ENCODE peak calls at places on chromosomes 5 and 9, in five cellular contexts. L is CD8-positive, alpha-beta T cell; E is D721Med; X is GM12864; R is fibroblast of the aortic adventitia. S is an unnamed sample.

GRCh38 chr5:6791031-6791577 is 77.9 kb downstream of the TENT4A start:
- DNase-seq in L (no peak), E (no peak), X (no peak), R (no peak), S (peak)

GRCh38 chr9:37706290-37706689 is 47.3 kb upstream of the TRMT10B start:
- DNase-seq in L (no peak), E (no peak), X (no peak), R (no peak), S (no peak)

GRCh38 chr5:53416144-53416730 is 64.2 kb upstream of the FST start:
- DNase-seq in L (no peak), E (no peak), X (no peak), R (no peak), S (no peak)

GRCh38 chr9:135029871-135030710 is 57.4 kb upstream of the OLFM1 start:
- DNase-seq in L (no peak), E (no peak), X (no peak), R (no peak), S (no peak)

GRCh38 chr9:38160613-38161215 is 91.7 kb upstream of the SHB start:
- DNase-seq in L (peak), E (peak), X (peak), R (peak), S (no peak)

GRCh38 chr5:38101897-38102296 is 156.5 kb upstream of the EGFLAM start:
- DNase-seq in L (no peak), E (no peak), X (no peak), R (no peak), S (no peak)

GRCh38 chr9:134455951-134456739 is 129.9 kb downstream of the RXRA start:
- DNase-seq in L (peak), E (no peak), X (no peak), R (peak), S (no peak)

GRCh38 chr9:91207889-91208651 is 153.6 kb downstream of the AUH start:
- DNase-seq in L (no peak), E (no peak), X (peak), R (peak), S (no peak)

GRCh38 chr9:9893837-9894236 is 719.0 kb downstream of the PTPRD start:
- DNase-seq in L (no peak), E (no peak), X (no peak), R (no peak), S (no peak)

GRCh38 chr9:129888085-129888808 is 53.0 kb downstream of the USP20 start:
- DNase-seq in L (peak), E (no peak), X (peak), R (no peak), S (no peak)

GRCh38 chr9:124688238-124688904 is 82.7 kb downstream of the NR6A1 start:
- DNase-seq in L (no peak), E (no peak), X (no peak), R (no peak), S (no peak)

GRCh38 chr5:72452515-72453259 is 54.5 kb downstream of the ZNF366 start:
- DNase-seq in L (no peak), E (no peak), X (no peak), R (peak), S (no peak)

GRCh38 chr5:135460246-135461033 is 8.3 kb upstream of the TIFAB start:
- DNase-seq in L (no peak), E (no peak), X (no peak), R (no peak), S (no peak)

GRCh38 chr5:82799346-82800077 is 277.7 kb downstream of the TMEM167A start:
- DNase-seq in L (no peak), E (no peak), X (no peak), R (no peak), S (no peak)

GRCh38 chr9:132018957-132019405 is 60.7 kb downstream of the MED27 start:
- DNase-seq in L (no peak), E (no peak), X (no peak), R (peak), S (no peak)

GRCh38 chr5:133386662-133387061 is 225.7 kb downstream of the FSTL4 start:
- DNase-seq in L (no peak), E (no peak), X (no peak), R (no peak), S (peak)

GRCh38 chr5:142215915-142216681 is 107.5 kb downstream of the NDFIP1 start:
- DNase-seq in L (no peak), E (no peak), X (no peak), R (peak), S (no peak)

GRCh38 chr9:69578026-69578425 is 94.1 kb downstream of the APBA1 start:
- DNase-seq in L (no peak), E (no peak), X (no peak), R (no peak), S (no peak)

GRCh38 chr5:39699164-39699563 is 274.4 kb upstream of the DAB2 start:
- DNase-seq in L (no peak), E (no peak), X (no peak), R (peak), S (no peak)

GRCh38 chr5:55154893-55155292 is 5.1 kb upstream of the GPX8 start:
- DNase-seq in L (no peak), E (no peak), X (no peak), R (peak), S (no peak)

GRCh38 chr5:91408710-91409109 is 25.6 kb upstream of the ARRDC3 start:
- DNase-seq in L (no peak), E (no peak), X (no peak), R (no peak), S (no peak)

GRCh38 chr9:136990233-136990911 is 1.9 kb upstream of the PAXX start:
- DNase-seq in L (no peak), E (no peak), X (no peak), R (no peak), S (no peak)

GRCh38 chr9:136994180-136994884 is 2.0 kb downstream of the CLIC3 start:
- DNase-seq in L (no peak), E (no peak), X (no peak), R (no peak), S (no peak)

GRCh38 chr9:136994885-136995224 is 1.5 kb downstream of the CLIC3 start:
- DNase-seq in L (no peak), E (no peak), X (no peak), R (no peak), S (no peak)

GRCh38 chr9:136992819-136993369 is 672 bp downstream of the PAXX start:
- DNase-seq in L (no peak), E (no peak), X (no peak), R (no peak), S (no peak)

GRCh38 chr9:136991993-136992818 is at the start of gene PAXX:
- DNase-seq in L (peak), E (peak), X (peak), R (peak), S (peak)
- TF ChIP-seq CTCF in L (no peak), E (no peak), X (no peak), R (no peak), S (no peak)

GRCh38 chr5:150073677-150074076 is 12.7 kb downstream of the CSF1R start:
- DNase-seq in L (no peak), E (no peak), X (no peak), R (no peak), S (peak)
- TF ChIP-seq CTCF in L (no peak), E (no peak), X (no peak), R (no peak), S (no peak)

DNA sequence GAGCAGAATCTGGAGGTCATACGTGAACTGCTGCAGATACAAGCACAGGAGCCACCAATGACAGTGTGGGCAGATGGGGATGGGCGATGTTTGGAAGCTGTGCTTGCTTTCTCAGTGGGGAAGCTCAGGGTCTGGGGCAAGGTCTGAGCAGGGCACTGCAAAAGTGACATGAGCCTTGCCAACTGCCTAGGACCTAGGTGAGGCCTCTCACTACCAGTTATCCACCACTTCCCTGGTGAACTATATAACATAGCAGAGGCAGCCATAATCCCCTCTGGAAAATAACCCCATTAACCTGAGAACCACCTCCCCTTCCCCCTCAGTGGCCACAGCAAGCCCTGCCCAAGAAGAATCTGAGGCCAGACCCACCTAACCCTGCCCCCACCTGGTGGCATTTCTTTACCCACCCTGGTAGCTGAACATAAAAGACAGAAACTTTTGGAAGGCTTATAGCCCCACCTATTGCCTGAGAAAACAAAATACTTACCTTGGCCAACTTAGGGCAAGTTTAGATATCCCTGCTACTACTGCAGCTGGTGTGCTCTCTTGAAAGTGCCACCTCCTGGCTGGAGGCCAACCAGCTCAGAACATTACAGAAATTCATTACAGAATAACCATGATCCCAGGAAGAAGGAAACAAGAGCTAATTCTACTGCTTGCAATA is 18.8 kb upstream of the SPEF2 start:
- DNase-seq in L (no peak), E (no peak), X (no peak), R (no peak), S (no peak)
- TF ChIP-seq CTCF in L (no peak), E (no peak), X (no peak), R (no peak), S (peak)

GRCh38 chr5:60161340-60161934 is 267.9 kb upstream of the PDE4D start:
- DNase-seq in L (no peak), E (no peak), X (peak), R (peak), S (no peak)
- TF ChIP-seq CTCF in L (no peak), E (peak), X (peak), R (peak), S (peak)

DNA sequence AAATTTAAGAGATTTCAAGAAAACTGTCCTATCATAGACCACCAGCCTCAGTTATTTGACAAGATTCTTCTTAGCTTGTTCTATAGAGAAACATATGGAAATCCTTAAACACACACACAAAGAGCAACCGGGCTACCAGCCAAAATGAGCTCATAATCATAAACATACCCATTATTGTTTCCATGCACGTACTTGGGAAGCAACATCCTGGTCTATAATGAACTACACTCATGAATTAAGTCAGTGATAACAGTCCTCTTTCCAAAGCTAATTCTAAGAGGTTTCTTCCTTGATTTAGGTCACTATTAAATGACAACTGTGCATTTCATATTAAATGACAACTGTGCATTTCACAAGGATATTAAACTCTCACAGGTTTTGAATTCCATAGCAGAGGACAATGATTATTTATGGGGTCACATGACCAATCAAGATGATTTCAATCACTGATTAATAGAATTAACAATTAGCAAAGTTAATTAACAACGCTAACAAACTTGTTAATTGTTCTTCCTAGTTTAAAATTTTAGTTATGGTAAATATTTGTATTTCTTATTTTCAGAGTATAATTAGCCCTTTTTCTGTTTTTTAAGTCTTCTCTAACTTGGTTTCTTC is 77.0 kb downstream of the OXCT1 start:
- DNase-seq in L (no peak), E (no peak), X (no peak), R (peak), S (no peak)
- TF ChIP-seq CTCF in L (no peak), E (no peak), X (no peak), R (no peak), S (no peak)

GRCh38 chr5:171400169-171400568 is 12.5 kb downstream of the NPM1 start:
- DNase-seq in L (no peak), E (no peak), X (no peak), R (no peak), S (no peak)

GRCh38 chr5:171409164-171410136 is 10.0 kb upstream of the FGF18 start:
- DNase-seq in L (no peak), E (no peak), X (no peak), R (no peak), S (no peak)

GRCh38 chr5:171401167-171401947 is 13.7 kb downstream of the NPM1 start:
- DNase-seq in L (no peak), E (no peak), X (no peak), R (no peak), S (no peak)

GRCh38 chr5:171407234-171407633 is 12.2 kb upstream of the FGF18 start:
- DNase-seq in L (no peak), E (no peak), X (no peak), R (no peak), S (no peak)

DNA sequence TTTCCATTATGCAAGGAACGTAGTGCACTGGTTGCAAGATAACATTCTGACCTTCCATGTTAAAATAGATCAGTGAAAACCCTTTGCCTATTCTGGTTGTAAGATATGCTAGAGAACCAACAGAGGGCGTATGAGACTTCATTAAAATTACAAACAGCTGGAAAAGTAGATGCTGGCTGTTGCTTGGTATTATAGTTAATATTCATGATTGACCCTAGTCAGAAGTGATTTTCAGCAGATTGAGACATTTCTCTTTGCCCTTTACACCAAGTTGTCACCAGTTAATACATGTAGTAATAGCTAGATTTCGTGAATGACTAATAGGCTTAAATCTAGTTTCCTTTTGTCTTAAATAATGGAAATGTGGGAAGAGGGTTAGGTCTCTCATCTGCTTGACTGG is 13.8 kb upstream of the FGF18 start:
- DNase-seq in L (no peak), E (no peak), X (no peak), R (peak), S (no peak)
- TF ChIP-seq CTCF in L (peak), E (peak), X (peak), R (peak), S (peak)

S was measured in type B pancreatic cell.